ENCODE peak calls at places on chromosomes 11 and 22, in five cellular contexts. One of them, this sample, is unnamed.

GRCh38 chr22:41264408-41264941 is 21.5 kb downstream of the RANGAP1 start:
- DNase-seq in substantia nigra: peak
- DNase-seq in cardiac muscle cell: no peak
- DNase-seq in left ventricle myocardium inferior: no peak
- DNase-seq in HepG2: no peak
- DNase-seq in this sample: no peak

GRCh38 chr22:50104149-50104548 is 14.3 kb downstream of the MOV10L1 start:
- DNase-seq in substantia nigra: no peak
- DNase-seq in cardiac muscle cell: no peak
- DNase-seq in left ventricle myocardium inferior: no peak
- DNase-seq in HepG2: no peak
- DNase-seq in this sample: no peak

GRCh38 chr22:50546326-50547230 is 879 bp downstream of the KLHDC7B start:
- DNase-seq in substantia nigra: no peak
- DNase-seq in cardiac muscle cell: no peak
- DNase-seq in left ventricle myocardium inferior: no peak
- DNase-seq in HepG2: no peak
- DNase-seq in this sample: peak

GRCh38 chr11:64044730-64045386 is 9.1 kb downstream of the FLRT1 start:
- DNase-seq in substantia nigra: peak
- DNase-seq in cardiac muscle cell: no peak
- DNase-seq in left ventricle myocardium inferior: no peak
- DNase-seq in HepG2: peak
- DNase-seq in this sample: no peak

GRCh38 chr11:112655386-112655785 is 305.8 kb upstream of the NCAM1 start:
- DNase-seq in substantia nigra: peak
- DNase-seq in cardiac muscle cell: peak
- DNase-seq in left ventricle myocardium inferior: peak
- DNase-seq in HepG2: no peak
- DNase-seq in this sample: peak

GRCh38 chr22:41479671-41480396 is 10.9 kb downstream of the ACO2 start:
- DNase-seq in substantia nigra: no peak
- DNase-seq in cardiac muscle cell: peak
- DNase-seq in left ventricle myocardium inferior: no peak
- DNase-seq in HepG2: no peak
- DNase-seq in this sample: no peak

GRCh38 chr11:32043737-32044515 is 46.9 kb upstream of the RCN1 start:
- DNase-seq in substantia nigra: no peak
- DNase-seq in cardiac muscle cell: peak
- DNase-seq in left ventricle myocardium inferior: no peak
- DNase-seq in HepG2: no peak
- DNase-seq in this sample: no peak

GRCh38 chr11:58134151-58134550 is 8.8 kb upstream of the OR9I1 start:
- DNase-seq in substantia nigra: no peak
- DNase-seq in cardiac muscle cell: no peak
- DNase-seq in left ventricle myocardium inferior: no peak
- DNase-seq in HepG2: no peak
- DNase-seq in this sample: no peak

GRCh38 chr22:50319503-50319951 is 7.3 kb downstream of the DENND6B start:
- DNase-seq in substantia nigra: no peak
- DNase-seq in cardiac muscle cell: no peak
- DNase-seq in left ventricle myocardium inferior: no peak
- DNase-seq in HepG2: no peak
- DNase-seq in this sample: no peak

GRCh38 chr11:38163526-38163925 is 1565.5 kb upstream of the RAG2 start:
- DNase-seq in substantia nigra: no peak
- DNase-seq in cardiac muscle cell: no peak
- DNase-seq in left ventricle myocardium inferior: no peak
- DNase-seq in HepG2: no peak
- DNase-seq in this sample: no peak

GRCh38 chr11:78351193-78351592 is 66.4 kb downstream of the GAB2 start:
- DNase-seq in substantia nigra: no peak
- DNase-seq in cardiac muscle cell: no peak
- DNase-seq in left ventricle myocardium inferior: no peak
- DNase-seq in HepG2: no peak
- DNase-seq in this sample: no peak

GRCh38 chr11:14967581-14968214 is 4.5 kb downstream of the CALCA start:
- DNase-seq in substantia nigra: no peak
- DNase-seq in cardiac muscle cell: no peak
- DNase-seq in left ventricle myocardium inferior: no peak
- DNase-seq in HepG2: no peak
- DNase-seq in this sample: no peak

GRCh38 chr11:63813035-63813562 is at the start of gene SPINDOC:
- DNase-seq in substantia nigra: peak
- DNase-seq in cardiac muscle cell: peak
- DNase-seq in left ventricle myocardium inferior: peak
- DNase-seq in HepG2: peak
- DNase-seq in this sample: peak

GRCh38 chr11:75474878-75475766 is 42.1 kb upstream of the KLHL35 start:
- DNase-seq in substantia nigra: no peak
- DNase-seq in cardiac muscle cell: peak
- DNase-seq in left ventricle myocardium inferior: peak
- DNase-seq in HepG2: no peak
- DNase-seq in this sample: peak

GRCh38 chr22:42316988-42317387 is 46.5 kb upstream of the TCF20 start:
- DNase-seq in substantia nigra: no peak
- DNase-seq in cardiac muscle cell: peak
- DNase-seq in left ventricle myocardium inferior: peak
- DNase-seq in HepG2: no peak
- DNase-seq in this sample: no peak

GRCh38 chr11:78722786-78723185 is 148.1 kb upstream of the NARS2 start:
- DNase-seq in substantia nigra: no peak
- DNase-seq in cardiac muscle cell: peak
- DNase-seq in left ventricle myocardium inferior: no peak
- DNase-seq in HepG2: no peak
- DNase-seq in this sample: no peak

GRCh38 chr11:92413757-92414513 is 189.3 kb downstream of the FAT3 start:
- DNase-seq in substantia nigra: no peak
- DNase-seq in cardiac muscle cell: no peak
- DNase-seq in left ventricle myocardium inferior: no peak
- DNase-seq in HepG2: no peak
- DNase-seq in this sample: no peak

GRCh38 chr22:45891021-45891421 is 85.9 kb downstream of the WNT7B start:
- DNase-seq in substantia nigra: no peak
- DNase-seq in cardiac muscle cell: no peak
- DNase-seq in left ventricle myocardium inferior: peak
- DNase-seq in HepG2: no peak
- DNase-seq in this sample: peak

GRCh38 chr11:86278226-86278625 is 23.8 kb upstream of the HIKESHI start:
- DNase-seq in substantia nigra: no peak
- DNase-seq in cardiac muscle cell: no peak
- DNase-seq in left ventricle myocardium inferior: no peak
- DNase-seq in HepG2: no peak
- DNase-seq in this sample: no peak

GRCh38 chr11:113874096-113874919 is 1.1 kb downstream of the USP28 start:
- DNase-seq in substantia nigra: no peak
- DNase-seq in cardiac muscle cell: peak
- DNase-seq in left ventricle myocardium inferior: no peak
- DNase-seq in HepG2: no peak
- DNase-seq in this sample: no peak

GRCh38 chr22:42396621-42397331 is 35.4 kb downstream of the NFAM1 start:
- DNase-seq in substantia nigra: no peak
- DNase-seq in cardiac muscle cell: no peak
- DNase-seq in left ventricle myocardium inferior: no peak
- DNase-seq in HepG2: no peak
- DNase-seq in this sample: no peak

GRCh38 chr11:83666149-83666548 is 380.0 kb upstream of the CCDC90B start:
- DNase-seq in substantia nigra: no peak
- DNase-seq in cardiac muscle cell: no peak
- DNase-seq in left ventricle myocardium inferior: no peak
- DNase-seq in HepG2: no peak
- DNase-seq in this sample: no peak

GRCh38 chr22:19571995-19572394 is 47.8 kb upstream of the CLDN5 start:
- DNase-seq in substantia nigra: no peak
- DNase-seq in cardiac muscle cell: peak
- DNase-seq in left ventricle myocardium inferior: no peak
- DNase-seq in HepG2: no peak
- DNase-seq in this sample: no peak

GRCh38 chr11:70075836-70076235 is 2.3 kb upstream of the ANO1 start:
- DNase-seq in substantia nigra: no peak
- DNase-seq in cardiac muscle cell: no peak
- DNase-seq in left ventricle myocardium inferior: no peak
- DNase-seq in HepG2: no peak
- DNase-seq in this sample: no peak

GRCh38 chr11:45756384-45757010 is 48.5 kb upstream of the SLC35C1 start:
- DNase-seq in substantia nigra: no peak
- DNase-seq in cardiac muscle cell: no peak
- DNase-seq in left ventricle myocardium inferior: no peak
- DNase-seq in HepG2: no peak
- DNase-seq in this sample: no peak

GRCh38 chr22:24138649-24139420 is 42.5 kb upstream of the SUSD2 start:
- DNase-seq in substantia nigra: no peak
- DNase-seq in cardiac muscle cell: no peak
- DNase-seq in left ventricle myocardium inferior: no peak
- DNase-seq in HepG2: no peak
- DNase-seq in this sample: no peak

GRCh38 chr22:24141586-24141985 is 39.7 kb upstream of the SUSD2 start:
- DNase-seq in substantia nigra: no peak
- DNase-seq in cardiac muscle cell: no peak
- DNase-seq in left ventricle myocardium inferior: no peak
- DNase-seq in HepG2: no peak
- DNase-seq in this sample: no peak

GRCh38 chr22:24142241-24142640 is 39.0 kb upstream of the SUSD2 start:
- DNase-seq in substantia nigra: no peak
- DNase-seq in cardiac muscle cell: no peak
- DNase-seq in left ventricle myocardium inferior: no peak
- DNase-seq in HepG2: no peak
- DNase-seq in this sample: no peak

GRCh38 chr22:24142831-24143230 is 38.5 kb upstream of the SUSD2 start:
- DNase-seq in substantia nigra: no peak
- DNase-seq in cardiac muscle cell: no peak
- DNase-seq in left ventricle myocardium inferior: no peak
- DNase-seq in HepG2: no peak
- DNase-seq in this sample: no peak

DNA sequence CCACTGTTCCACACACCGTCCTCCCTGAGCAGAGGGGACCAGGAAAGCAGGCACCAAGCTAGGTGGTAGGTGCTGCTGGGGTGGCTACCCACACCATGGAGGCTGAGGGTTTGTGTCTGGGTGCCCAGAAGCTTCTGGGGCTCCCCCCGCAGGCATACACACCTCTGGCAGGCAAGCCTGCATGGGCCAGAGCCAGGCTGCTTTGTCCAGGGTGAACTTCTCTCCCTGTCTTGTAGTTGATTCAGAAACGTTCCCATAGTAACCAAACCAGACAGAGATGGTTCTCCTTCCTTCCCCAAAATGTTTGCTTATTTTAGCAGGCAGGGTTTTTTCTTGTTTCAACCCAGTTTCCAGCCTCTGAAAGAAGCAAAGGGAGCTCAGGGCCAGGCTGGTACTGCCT is 40.9 kb upstream of the SUSD2 start:
- DNase-seq in substantia nigra: peak
- DNase-seq in cardiac muscle cell: no peak
- DNase-seq in left ventricle myocardium inferior: no peak
- DNase-seq in HepG2: no peak
- DNase-seq in this sample: peak
- H3K27ac ChIP-seq in substantia nigra: peak
- H3K27ac ChIP-seq in cardiac muscle cell: no peak
- H3K27ac ChIP-seq in left ventricle myocardium inferior: peak
- H3K27ac ChIP-seq in HepG2: no peak
- H3K27ac ChIP-seq in this sample: peak

DNA sequence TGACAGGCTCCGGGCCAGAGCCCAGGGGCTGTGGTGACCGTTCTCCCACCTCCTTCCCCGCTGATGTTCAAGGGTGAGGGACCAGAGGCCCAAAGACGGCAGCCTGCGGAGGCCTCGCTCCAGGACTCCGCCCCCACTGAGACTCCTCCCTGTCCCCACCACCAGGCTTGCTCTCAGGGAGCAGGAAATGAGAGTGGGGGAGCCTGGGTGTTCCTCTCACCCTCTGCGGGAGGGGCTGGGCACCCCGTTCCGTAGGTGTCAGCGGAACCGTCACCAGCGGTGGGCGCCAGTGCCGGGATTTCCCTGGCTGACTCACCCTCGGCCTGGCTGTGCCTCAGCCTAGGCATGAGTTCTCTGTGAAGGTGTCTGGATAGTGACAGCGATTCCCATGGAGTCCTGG is 15.7 kb downstream of the DAGLA start:
- DNase-seq in substantia nigra: peak
- DNase-seq in cardiac muscle cell: peak
- DNase-seq in left ventricle myocardium inferior: peak
- DNase-seq in HepG2: no peak
- DNase-seq in this sample: peak
- H3K27ac ChIP-seq in substantia nigra: no peak
- H3K27ac ChIP-seq in cardiac muscle cell: no peak
- H3K27ac ChIP-seq in left ventricle myocardium inferior: peak
- H3K27ac ChIP-seq in HepG2: no peak
- H3K27ac ChIP-seq in this sample: peak

GRCh38 chr11:73325036-73325981 is 17.2 kb downstream of the ARHGEF17 start:
- DNase-seq in substantia nigra: no peak
- DNase-seq in cardiac muscle cell: peak
- DNase-seq in left ventricle myocardium inferior: peak
- DNase-seq in HepG2: peak
- DNase-seq in this sample: no peak
- H3K27ac ChIP-seq in substantia nigra: peak
- H3K27ac ChIP-seq in cardiac muscle cell: peak
- H3K27ac ChIP-seq in left ventricle myocardium inferior: peak
- H3K27ac ChIP-seq in HepG2: peak
- H3K27ac ChIP-seq in this sample: peak

GRCh38 chr11:94835571-94835970 is 67.4 kb downstream of the AMOTL1 start:
- DNase-seq in substantia nigra: no peak
- DNase-seq in cardiac muscle cell: peak
- DNase-seq in left ventricle myocardium inferior: no peak
- DNase-seq in HepG2: no peak
- DNase-seq in this sample: no peak

GRCh38 chr11:94837317-94837716 is 69.2 kb downstream of the AMOTL1 start:
- DNase-seq in substantia nigra: no peak
- DNase-seq in cardiac muscle cell: no peak
- DNase-seq in left ventricle myocardium inferior: peak
- DNase-seq in HepG2: no peak
- DNase-seq in this sample: no peak

GRCh38 chr11:94840209-94840608 is 72.1 kb downstream of the AMOTL1 start:
- DNase-seq in substantia nigra: no peak
- DNase-seq in cardiac muscle cell: no peak
- DNase-seq in left ventricle myocardium inferior: no peak
- DNase-seq in HepG2: no peak
- DNase-seq in this sample: no peak

GRCh38 chr11:94834931-94835330 is 66.8 kb downstream of the AMOTL1 start:
- DNase-seq in substantia nigra: no peak
- DNase-seq in cardiac muscle cell: peak
- DNase-seq in left ventricle myocardium inferior: no peak
- DNase-seq in HepG2: no peak
- DNase-seq in this sample: no peak

GRCh38 chr11:94838027-94838610 is 70.0 kb downstream of the AMOTL1 start:
- DNase-seq in substantia nigra: no peak
- DNase-seq in cardiac muscle cell: no peak
- DNase-seq in left ventricle myocardium inferior: no peak
- DNase-seq in HepG2: no peak
- DNase-seq in this sample: no peak
- H3K27ac ChIP-seq in substantia nigra: no peak
- H3K27ac ChIP-seq in cardiac muscle cell: no peak
- H3K27ac ChIP-seq in left ventricle myocardium inferior: no peak
- H3K27ac ChIP-seq in HepG2: no peak
- H3K27ac ChIP-seq in this sample: no peak

DNA sequence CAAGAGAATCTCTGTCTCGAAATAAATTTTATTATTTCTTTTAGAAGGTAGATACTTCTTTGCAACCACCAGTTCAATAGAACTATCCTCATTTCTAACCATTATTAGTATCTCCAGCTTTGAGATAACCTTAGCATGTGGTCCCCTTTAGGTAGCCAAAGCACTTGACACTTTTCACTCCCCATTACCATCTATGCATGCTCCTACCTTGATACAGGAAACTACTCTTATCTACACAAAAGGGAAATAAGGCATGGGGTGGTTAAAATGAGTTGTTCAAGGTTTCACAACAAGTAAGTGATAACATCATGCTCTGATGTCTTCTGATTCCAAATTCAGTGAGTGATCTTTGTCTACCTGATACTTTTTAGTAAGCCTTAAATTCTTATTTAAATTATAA is 308.2 kb upstream of the CHORDC1 start:
- DNase-seq in substantia nigra: no peak
- DNase-seq in cardiac muscle cell: no peak
- DNase-seq in left ventricle myocardium inferior: no peak
- DNase-seq in HepG2: no peak
- DNase-seq in this sample: no peak
- H3K27ac ChIP-seq in substantia nigra: no peak
- H3K27ac ChIP-seq in cardiac muscle cell: no peak
- H3K27ac ChIP-seq in left ventricle myocardium inferior: no peak
- H3K27ac ChIP-seq in HepG2: no peak
- H3K27ac ChIP-seq in this sample: no peak

This sample was measured in lower lobe of right lung.